ENCODE peak calls at places on chromosomes 13 and 19, in four cellular contexts. I is heart left ventricle; D is CD8-positive, alpha-beta T cell; S is ovary. B is an unnamed sample.

GRCh38 chr19:50467566-50467965 is 8.7 kb upstream of the EMC10 start:
- DNase-seq in I (no peak), D (no peak), S (no peak), B (no peak)

GRCh38 chr19:8259142-8259921 is 48.8 kb downstream of the CD320 start:
- DNase-seq in I (no peak), D (no peak), S (no peak), B (no peak)

GRCh38 chr13:25906211-25906661 is 145.6 kb downstream of the SHISA2 start:
- DNase-seq in I (no peak), D (no peak), S (no peak), B (no peak)

GRCh38 chr13:111388851-111389500 is 68.5 kb downstream of the TEX29 start:
- DNase-seq in I (peak), D (peak), S (no peak), B (no peak)

GRCh38 chr13:49995535-49996165 is 1.2 kb upstream of the TRIM13 start:
- DNase-seq in I (no peak), D (no peak), S (no peak), B (peak)

GRCh38 chr19:42361545-42361910 is 28.6 kb downstream of the CNFN start:
- DNase-seq in I (no peak), D (no peak), S (no peak), B (no peak)

GRCh38 chr19:7224205-7224833 is 69.9 kb downstream of the INSR start:
- DNase-seq in I (no peak), D (no peak), S (peak), B (no peak)

GRCh38 chr13:109401307-109401706 is 385.1 kb downstream of the IRS2 start:
- DNase-seq in I (no peak), D (no peak), S (no peak), B (no peak)

GRCh38 chr13:48962281-48962680 is 13.4 kb upstream of the FNDC3A start:
- DNase-seq in I (no peak), D (no peak), S (no peak), B (no peak)

GRCh38 chr13:94119360-94119936 is 360.0 kb downstream of the DCT start:
- DNase-seq in I (no peak), D (no peak), S (no peak), B (no peak)

GRCh38 chr13:94114166-94114565 is 365.3 kb downstream of the DCT start:
- DNase-seq in I (no peak), D (no peak), S (no peak), B (no peak)

GRCh38 chr13:94112731-94113130 is 366.8 kb downstream of the DCT start:
- DNase-seq in I (no peak), D (no peak), S (no peak), B (no peak)

GRCh38 chr13:94112227-94112626 is 367.3 kb downstream of the DCT start:
- DNase-seq in I (no peak), D (no peak), S (no peak), B (no peak)

DNA sequence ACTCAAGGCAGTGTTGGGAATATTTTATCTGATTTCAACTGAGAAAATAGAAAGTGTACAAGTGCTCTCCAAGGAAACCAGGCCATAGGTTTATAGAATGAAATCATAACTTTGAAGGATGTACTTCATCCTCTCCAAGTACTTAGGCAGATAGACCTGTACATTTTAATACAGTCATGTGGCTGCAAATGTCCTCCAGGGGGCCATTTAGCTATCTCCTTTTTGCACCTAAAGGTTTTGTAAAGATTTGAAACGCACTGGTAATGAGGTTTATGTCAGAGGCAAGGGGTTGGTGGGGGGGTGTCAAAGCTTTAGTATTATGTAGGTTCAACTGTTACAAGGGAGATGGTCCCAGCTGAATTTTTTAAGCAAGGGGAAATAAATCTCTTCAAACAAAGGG is 364.4 kb downstream of the DCT start:
- DNase-seq in I (no peak), D (no peak), S (no peak), B (no peak)
- TF ChIP-seq CTCF in I (no peak), D (no peak), S (no peak), B (no peak)

GRCh38 chr13:35771898-35772297 is 295.4 kb upstream of the MAB21L1 start:
- DNase-seq in I (no peak), D (no peak), S (no peak), B (no peak)
- TF ChIP-seq CTCF in I (no peak), D (no peak), S (no peak), B (no peak)

DNA sequence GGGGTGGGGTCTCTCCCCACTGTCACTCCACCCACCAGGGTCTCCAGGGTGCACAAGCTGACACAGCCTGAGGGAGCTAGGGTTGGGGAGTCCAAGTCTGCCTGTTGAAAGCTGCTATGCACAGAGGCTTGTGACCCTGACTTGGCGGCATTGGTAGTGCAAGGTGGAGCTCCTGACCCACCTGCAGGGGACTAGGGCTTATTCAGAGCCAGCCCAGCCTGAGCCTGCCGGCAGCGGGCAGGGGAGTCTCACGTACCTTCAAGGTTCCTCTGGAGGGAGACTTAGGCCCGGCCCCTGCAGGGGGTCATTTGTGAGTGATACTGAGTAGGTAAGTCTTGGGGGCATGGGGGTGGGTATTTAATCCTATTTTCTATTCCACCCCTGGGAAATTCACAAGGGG is 4.7 kb downstream of the KCTD15 start:
- DNase-seq in I (no peak), D (no peak), S (no peak), B (no peak)
- TF ChIP-seq CTCF in I (no peak), D (no peak), S (no peak), B (no peak)

GRCh38 chr19:17391371-17392151 is 2.4 kb downstream of the CCDC194 start:
- DNase-seq in I (no peak), D (no peak), S (no peak), B (no peak)
- TF ChIP-seq CTCF in I (no peak), D (no peak), S (no peak), B (no peak)

DNA sequence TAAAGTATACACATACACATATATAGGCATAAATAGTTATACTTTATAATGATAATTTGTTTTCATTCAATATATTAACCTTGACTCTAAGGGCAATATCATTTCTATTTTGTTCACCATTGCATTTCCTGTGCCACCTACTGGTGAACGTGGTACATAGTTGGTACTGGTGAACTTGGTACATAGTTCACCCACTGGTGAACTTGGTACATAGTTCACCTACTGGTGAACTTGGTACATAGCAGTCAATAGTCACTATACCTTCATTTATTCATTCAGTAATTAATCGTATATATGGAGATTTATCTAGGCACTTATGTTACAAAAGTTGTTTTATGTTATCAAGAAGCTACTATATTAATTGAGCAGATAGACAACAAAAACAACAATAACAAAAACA is 172.6 kb upstream of the ATXN8OS start:
- DNase-seq in I (no peak), D (no peak), S (no peak), B (no peak)
- TF ChIP-seq CTCF in I (peak), D (no peak), S (no peak), B (peak)

B was measured in GM13977.